ENCODE peak calls at places on chromosome 11, in six cellular contexts. Z is kidney epithelial cell; C is activated T-helper 2 cell treated with anti-CD3 and anti-CD28 coated beads, Interferon-gamma antibody, Interleukin-2, Interleukin-4, amounts not matched to agents 10 μg/mL and 5 μg/mL and 100 μg/mL, durations not matched to agents 14 hours and 24 hours and 36 hours; Y is activated T-cell treated with anti-CD3 and anti-CD28 coated beads for 1 hour; S is posterior vena cava; V is HT1080. F is an unnamed sample.

GRCh38 chr11:59183768-59184167 is 11.8 kb downstream of the DTX4 start:
- DNase-seq in C (no peak), S (no peak), V (no peak), Y (no peak), Z (no peak), F (no peak)

GRCh38 chr11:3950996-3951662 is 95.7 kb downstream of the STIM1 start:
- DNase-seq in Y (no peak), C (no peak), Z (no peak), S (no peak), V (peak), F (no peak)

GRCh38 chr11:1203505-1204271 is 19.2 kb upstream of the MUC5B start:
- DNase-seq in C (no peak), S (peak), Z (no peak), V (no peak), Y (no peak), F (no peak)

GRCh38 chr11:117916956-117917355 is 12.2 kb downstream of the TMPRSS13 start:
- DNase-seq in V (no peak), C (no peak), Z (no peak), S (peak), Y (no peak), F (no peak)

GRCh38 chr11:74024630-74025029 is 15.7 kb upstream of the UCP3 start:
- DNase-seq in S (peak), Z (no peak), V (peak), Y (no peak), C (no peak), F (no peak)

GRCh38 chr11:17443000-17443399 is 33.6 kb downstream of the ABCC8 start:
- DNase-seq in C (no peak), S (no peak), V (no peak), Y (no peak), Z (no peak), F (no peak)

GRCh38 chr11:13061294-13061990 is 52.3 kb downstream of the RASSF10 start:
- DNase-seq in C (no peak), S (no peak), Z (no peak), Y (no peak), V (no peak), F (no peak)

GRCh38 chr11:63020671-63021255 is 5.1 kb upstream of the SLC22A8 start:
- DNase-seq in V (peak), S (no peak), C (no peak), Y (no peak), Z (no peak), F (no peak)

GRCh38 chr11:94131363-94132115 is 2.9 kb downstream of the PANX1 start:
- DNase-seq in S (no peak), V (no peak), Y (no peak), Z (no peak), C (no peak), F (no peak)

GRCh38 chr11:78666675-78667129 is 92.0 kb upstream of the NARS2 start:
- DNase-seq in C (no peak), V (no peak), Y (no peak), Z (no peak), S (no peak), F (no peak)

GRCh38 chr11:62132689-62133293 is 9.0 kb downstream of the INCENP start:
- DNase-seq in Z (no peak), Y (no peak), C (no peak), V (no peak), S (no peak), F (no peak)

GRCh38 chr11:25327656-25328055 is 830.8 kb downstream of the LUZP2 start:
- DNase-seq in S (no peak), Z (no peak), V (no peak), Y (no peak), C (no peak), F (no peak)

GRCh38 chr11:45280449-45280848 is 5.7 kb downstream of the SYT13 start:
- DNase-seq in C (no peak), S (no peak), V (peak), Z (no peak), Y (no peak), F (no peak)

GRCh38 chr11:81673001-81673400 is 1060.7 kb downstream of the FAM181B start:
- DNase-seq in Y (no peak), C (no peak), V (peak), Z (peak), S (no peak), F (no peak)

GRCh38 chr11:107549253-107549953 is 16.1 kb downstream of the ALKBH8 start:
- DNase-seq in V (peak), S (no peak), Y (peak), C (no peak), Z (no peak), F (no peak)

GRCh38 chr11:111173221-111173620 is 72.3 kb upstream of the POU2AF2 start:
- DNase-seq in S (no peak), V (no peak), C (no peak), Z (no peak), Y (no peak), F (no peak)

GRCh38 chr11:101860694-101861371 is 54.0 kb upstream of the CEP126 start:
- DNase-seq in C (no peak), V (peak), S (no peak), Y (no peak), Z (no peak), F (no peak)

GRCh38 chr11:831132-831864 is 1.5 kb upstream of the CD151 start:
- DNase-seq in Y (no peak), Z (no peak), C (no peak), V (peak), S (no peak), F (no peak)

GRCh38 chr11:124740277-124740882 is 638 bp downstream of the NRGN start:
- DNase-seq in Y (peak), V (peak), S (no peak), Z (no peak), C (no peak), F (no peak)

GRCh38 chr11:22342599-22343138 is 4.5 kb downstream of the SLC17A6 start:
- DNase-seq in V (no peak), S (no peak), C (no peak), Y (no peak), Z (no peak), F (no peak)

GRCh38 chr11:35030716-35031213 is 108.2 kb upstream of the CD44 start:
- DNase-seq in V (peak), Y (no peak), Z (peak), C (no peak), S (peak), F (peak)

GRCh38 chr11:97269527-97269926 is 879.7 kb downstream of the JRKL start:
- DNase-seq in S (no peak), Z (no peak), V (peak), C (no peak), Y (no peak), F (no peak)

GRCh38 chr11:798093-798713 is at the start of gene SLC25A22:
- DNase-seq in V (peak), S (peak), Z (no peak), Y (peak), C (peak), F (no peak)

F was measured in keratinocyte.